ENCODE peak calls at places on chromosomes 7 and 10, in four cellular contexts. One of them, this sample, is unnamed.

GRCh38 chr10:78474743-78475142 is 441.1 kb downstream of the RPS24 start:
- DNase-seq in MCF 10A: no peak
- DNase-seq in sigmoid colon: no peak
- DNase-seq in choroid plexus epithelial cell: no peak
- DNase-seq in this sample: no peak

GRCh38 chr7:75921479-75921878 is 6.5 kb downstream of the POR start:
- DNase-seq in MCF 10A: no peak
- DNase-seq in sigmoid colon: no peak
- DNase-seq in choroid plexus epithelial cell: no peak
- DNase-seq in this sample: no peak

GRCh38 chr10:47049906-47050305 is 138.7 kb downstream of the PTPN20 start:
- DNase-seq in choroid plexus epithelial cell: no peak
- DNase-seq in sigmoid colon: no peak
- DNase-seq in MCF 10A: no peak
- DNase-seq in this sample: no peak

GRCh38 chr10:95784279-95784913 is 28.4 kb downstream of the ENTPD1 start:
- DNase-seq in sigmoid colon: no peak
- DNase-seq in choroid plexus epithelial cell: no peak
- DNase-seq in MCF 10A: no peak
- DNase-seq in this sample: no peak

GRCh38 chr10:86580549-86580886 is 58.9 kb upstream of the WAPL start:
- DNase-seq in MCF 10A: no peak
- DNase-seq in choroid plexus epithelial cell: no peak
- DNase-seq in sigmoid colon: no peak
- DNase-seq in this sample: no peak

GRCh38 chr10:78719276-78719675 is 349.5 kb upstream of the ZMIZ1 start:
- DNase-seq in sigmoid colon: no peak
- DNase-seq in MCF 10A: no peak
- DNase-seq in choroid plexus epithelial cell: no peak
- DNase-seq in this sample: no peak

GRCh38 chr7:155999631-156000489 is 187.6 kb upstream of the SHH start:
- DNase-seq in MCF 10A: no peak
- DNase-seq in sigmoid colon: no peak
- DNase-seq in choroid plexus epithelial cell: no peak
- DNase-seq in this sample: no peak

GRCh38 chr10:87818505-87819273 is 663 bp upstream of the ATAD1 start:
- DNase-seq in sigmoid colon: peak; percentile 56
- DNase-seq in MCF 10A: peak; percentile 49
- DNase-seq in choroid plexus epithelial cell: peak; percentile 47
- DNase-seq in this sample: peak; percentile 7

GRCh38 chr7:32223071-32223650 is 153.0 kb upstream of the PDE1C start:
- DNase-seq in choroid plexus epithelial cell: no peak
- DNase-seq in sigmoid colon: no peak
- DNase-seq in MCF 10A: no peak
- DNase-seq in this sample: no peak

GRCh38 chr7:22651534-22652243 is 75.3 kb upstream of the IL6 start:
- DNase-seq in sigmoid colon: no peak
- DNase-seq in MCF 10A: peak; percentile 58
- DNase-seq in choroid plexus epithelial cell: peak; percentile 64
- DNase-seq in this sample: peak; percentile 77

GRCh38 chr7:2635810-2636701 is 4.3 kb downstream of the TTYH3 start:
- DNase-seq in MCF 10A: no peak
- DNase-seq in choroid plexus epithelial cell: no peak
- DNase-seq in sigmoid colon: peak; percentile 84
- DNase-seq in this sample: no peak

GRCh38 chr7:80018941-80019808 is 115.5 kb upstream of the GNAI1 start:
- DNase-seq in sigmoid colon: no peak
- DNase-seq in choroid plexus epithelial cell: peak; percentile 78
- DNase-seq in MCF 10A: peak; percentile 60
- DNase-seq in this sample: peak; percentile 75

GRCh38 chr7:17312641-17313040 is 14.2 kb downstream of the AHR start:
- DNase-seq in sigmoid colon: no peak
- DNase-seq in MCF 10A: no peak
- DNase-seq in choroid plexus epithelial cell: no peak
- DNase-seq in this sample: no peak

GRCh38 chr7:96359876-96360275 is 38.0 kb upstream of the SLC25A13 start:
- DNase-seq in sigmoid colon: no peak
- DNase-seq in choroid plexus epithelial cell: no peak
- DNase-seq in MCF 10A: no peak
- DNase-seq in this sample: no peak

GRCh38 chr7:117941138-117941810 is 68.0 kb upstream of the CTTNBP2 start:
- DNase-seq in choroid plexus epithelial cell: peak; percentile 10
- DNase-seq in sigmoid colon: no peak
- DNase-seq in MCF 10A: no peak
- DNase-seq in this sample: peak; percentile 74

GRCh38 chr10:43028143-43028542 is 48.7 kb upstream of the RET start:
- DNase-seq in sigmoid colon: no peak
- DNase-seq in MCF 10A: no peak
- DNase-seq in choroid plexus epithelial cell: no peak
- DNase-seq in this sample: no peak

GRCh38 chr7:157297071-157297638 is 39.6 kb upstream of the DNAJB6 start:
- DNase-seq in choroid plexus epithelial cell: no peak
- DNase-seq in sigmoid colon: no peak
- DNase-seq in MCF 10A: no peak
- DNase-seq in this sample: no peak

GRCh38 chr7:11437987-11438386 is 394.0 kb downstream of the THSD7A start:
- DNase-seq in MCF 10A: peak; percentile 62
- DNase-seq in choroid plexus epithelial cell: peak; percentile 88
- DNase-seq in sigmoid colon: no peak
- DNase-seq in this sample: no peak

GRCh38 chr7:143398616-143399015 is 10.0 kb downstream of the EPHA1 start:
- DNase-seq in choroid plexus epithelial cell: no peak
- DNase-seq in sigmoid colon: no peak
- DNase-seq in MCF 10A: no peak
- DNase-seq in this sample: no peak

GRCh38 chr7:158529181-158530096 is 58.2 kb downstream of the PTPRN2 start:
- DNase-seq in sigmoid colon: no peak
- DNase-seq in MCF 10A: no peak
- DNase-seq in choroid plexus epithelial cell: no peak
- DNase-seq in this sample: no peak

GRCh38 chr10:97542169-97543024 is 30.2 kb upstream of the ANKRD2 start:
- DNase-seq in sigmoid colon: peak; percentile 91
- DNase-seq in choroid plexus epithelial cell: peak; percentile 89
- DNase-seq in MCF 10A: peak; percentile 93
- DNase-seq in this sample: peak; percentile 97

GRCh38 chr7:116979430-116979829 is 26.1 kb downstream of the ST7 start:
- DNase-seq in sigmoid colon: no peak
- DNase-seq in MCF 10A: no peak
- DNase-seq in choroid plexus epithelial cell: no peak
- DNase-seq in this sample: no peak

GRCh38 chr10:104339469-104340098 is 1.3 kb upstream of the ITPRIP start:
- DNase-seq in choroid plexus epithelial cell: peak; percentile 85
- DNase-seq in sigmoid colon: peak; percentile 87
- DNase-seq in MCF 10A: peak; percentile 78
- DNase-seq in this sample: peak; percentile 90

GRCh38 chr7:33563010-33563409 is 342.3 kb upstream of the BMPER start:
- DNase-seq in MCF 10A: no peak
- DNase-seq in sigmoid colon: no peak
- DNase-seq in choroid plexus epithelial cell: no peak
- DNase-seq in this sample: no peak

GRCh38 chr7:45157653-45158401 is at the start of gene RAMP3:
- DNase-seq in choroid plexus epithelial cell: no peak
- DNase-seq in MCF 10A: no peak
- DNase-seq in sigmoid colon: peak; percentile 55
- DNase-seq in this sample: no peak

GRCh38 chr10:43255644-43256431 is 11.0 kb downstream of the RASGEF1A start:
- DNase-seq in sigmoid colon: no peak
- DNase-seq in choroid plexus epithelial cell: peak; percentile 41
- DNase-seq in MCF 10A: peak; percentile 38
- DNase-seq in this sample: peak; percentile 4

GRCh38 chr10:112653215-112653614 is 206.2 kb downstream of the VTI1A start:
- DNase-seq in MCF 10A: no peak
- DNase-seq in sigmoid colon: no peak
- DNase-seq in choroid plexus epithelial cell: no peak
- DNase-seq in this sample: no peak

GRCh38 chr7:102412548-102412947 is 16.4 kb downstream of the PRKRIP1 start:
- DNase-seq in sigmoid colon: no peak
- DNase-seq in choroid plexus epithelial cell: peak; percentile 58
- DNase-seq in MCF 10A: peak; percentile 40
- DNase-seq in this sample: peak; percentile 35

GRCh38 chr10:59711871-59712491 is 2.3 kb upstream of the SLC16A9 start:
- DNase-seq in MCF 10A: no peak
- DNase-seq in sigmoid colon: no peak
- DNase-seq in choroid plexus epithelial cell: peak; percentile 14
- DNase-seq in this sample: peak; percentile 33

GRCh38 chr7:150406565-150407421 is 27.7 kb downstream of the ZNF775 start:
- DNase-seq in choroid plexus epithelial cell: peak; percentile 47
- DNase-seq in sigmoid colon: peak; percentile 75
- DNase-seq in MCF 10A: no peak
- DNase-seq in this sample: peak; percentile 20

GRCh38 chr7:111953611-111954010 is 252.6 kb downstream of the DOCK4 start:
- DNase-seq in sigmoid colon: no peak
- DNase-seq in MCF 10A: peak; percentile 51
- DNase-seq in choroid plexus epithelial cell: peak; percentile 31
- DNase-seq in this sample: peak; percentile 33

GRCh38 chr10:3500408-3500856 is 284.6 kb downstream of the KLF6 start:
- DNase-seq in MCF 10A: peak; percentile 84
- DNase-seq in choroid plexus epithelial cell: peak; percentile 94
- DNase-seq in sigmoid colon: peak; percentile 90
- DNase-seq in this sample: peak; percentile 99

GRCh38 chr10:16816142-16816541 is 1.1 kb downstream of the RSU1 start:
- DNase-seq in sigmoid colon: no peak
- DNase-seq in choroid plexus epithelial cell: no peak
- DNase-seq in MCF 10A: no peak
- DNase-seq in this sample: peak; percentile 4

GRCh38 chr7:70694357-70694908 is 437.5 kb upstream of the GALNT17 start:
- DNase-seq in choroid plexus epithelial cell: peak; percentile 47
- DNase-seq in MCF 10A: no peak
- DNase-seq in sigmoid colon: no peak
- DNase-seq in this sample: peak; percentile 28

DNA sequence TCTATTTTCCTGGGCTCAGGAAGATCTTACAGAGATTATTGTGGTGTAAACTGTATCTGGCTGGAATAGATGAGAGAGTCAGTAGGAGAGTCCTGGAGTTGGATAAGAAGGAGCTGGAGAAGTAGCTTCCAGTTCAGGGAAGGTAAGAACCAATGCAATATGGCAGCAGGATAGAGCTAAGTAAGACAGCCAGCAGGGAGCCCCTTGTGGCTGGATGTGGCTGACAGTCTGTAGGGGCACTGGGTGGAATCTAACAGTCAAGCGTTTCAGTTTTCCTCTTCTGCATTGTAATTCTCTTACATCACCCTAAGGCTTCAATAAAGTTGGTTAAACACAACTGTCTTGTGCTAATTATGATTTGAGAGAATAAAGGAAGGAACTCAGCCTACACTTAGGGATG is 105.8 kb upstream of the EEPD1 start:
- DNase-seq in sigmoid colon: no peak
- DNase-seq in MCF 10A: peak; percentile 19
- DNase-seq in choroid plexus epithelial cell: peak; percentile 76
- DNase-seq in this sample: peak; percentile 14
- TF ChIP-seq CTCF in sigmoid colon: no peak
- TF ChIP-seq CTCF in MCF 10A: no peak
- TF ChIP-seq CTCF in choroid plexus epithelial cell: peak; percentile 58
- TF ChIP-seq CTCF in this sample: peak; percentile 21

GRCh38 chr7:66502230-66503035 is 126.2 kb upstream of the KCTD7 start:
- DNase-seq in MCF 10A: no peak
- DNase-seq in choroid plexus epithelial cell: no peak
- DNase-seq in sigmoid colon: no peak
- DNase-seq in this sample: no peak
- TF ChIP-seq CTCF in MCF 10A: peak; percentile 14
- TF ChIP-seq CTCF in choroid plexus epithelial cell: peak; percentile 33
- TF ChIP-seq CTCF in sigmoid colon: no peak
- TF ChIP-seq CTCF in this sample: peak; percentile 3

DNA sequence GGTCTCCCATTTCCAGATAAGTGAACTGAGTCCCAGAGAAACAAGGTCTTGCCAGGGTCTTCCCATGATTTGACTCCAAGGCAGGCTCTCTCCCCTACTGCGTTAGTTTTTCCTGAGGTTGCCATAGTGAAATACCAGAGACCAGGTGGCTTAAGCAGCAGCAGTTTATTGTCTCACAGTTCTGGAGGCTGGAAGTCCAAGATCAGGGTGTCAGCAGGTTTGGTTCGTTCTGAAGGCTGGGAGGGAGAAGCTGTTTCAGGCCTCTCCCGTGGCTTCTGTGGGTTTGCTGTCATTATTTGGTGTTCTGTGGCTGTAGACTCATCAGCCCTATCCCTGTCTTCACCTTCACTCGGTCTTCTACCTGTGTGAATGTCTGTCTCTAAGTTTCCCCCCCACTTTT is 129.9 kb downstream of the GRK5 start:
- DNase-seq in MCF 10A: no peak
- DNase-seq in choroid plexus epithelial cell: no peak
- DNase-seq in sigmoid colon: no peak
- DNase-seq in this sample: no peak
- TF ChIP-seq CTCF in MCF 10A: no peak
- TF ChIP-seq CTCF in choroid plexus epithelial cell: no peak
- TF ChIP-seq CTCF in sigmoid colon: no peak
- TF ChIP-seq CTCF in this sample: no peak

GRCh38 chr10:75403144-75404022 is 1.8 kb upstream of the ZNF503 start:
- DNase-seq in sigmoid colon: peak; percentile 82
- DNase-seq in choroid plexus epithelial cell: no peak
- DNase-seq in MCF 10A: peak; percentile 18
- DNase-seq in this sample: peak; percentile 52

GRCh38 chr10:75406158-75407065 is 4.8 kb upstream of the ZNF503 start:
- DNase-seq in sigmoid colon: no peak
- DNase-seq in MCF 10A: no peak
- DNase-seq in choroid plexus epithelial cell: no peak
- DNase-seq in this sample: peak; percentile 25

GRCh38 chr10:75405201-75406143 is 3.9 kb upstream of the ZNF503 start:
- DNase-seq in MCF 10A: no peak
- DNase-seq in sigmoid colon: no peak
- DNase-seq in choroid plexus epithelial cell: no peak
- DNase-seq in this sample: peak; percentile 27

GRCh38 chr10:75404023-75404334 is 2.4 kb upstream of the ZNF503 start:
- DNase-seq in choroid plexus epithelial cell: no peak
- DNase-seq in MCF 10A: no peak
- DNase-seq in sigmoid colon: no peak
- DNase-seq in this sample: peak; percentile 20

DNA sequence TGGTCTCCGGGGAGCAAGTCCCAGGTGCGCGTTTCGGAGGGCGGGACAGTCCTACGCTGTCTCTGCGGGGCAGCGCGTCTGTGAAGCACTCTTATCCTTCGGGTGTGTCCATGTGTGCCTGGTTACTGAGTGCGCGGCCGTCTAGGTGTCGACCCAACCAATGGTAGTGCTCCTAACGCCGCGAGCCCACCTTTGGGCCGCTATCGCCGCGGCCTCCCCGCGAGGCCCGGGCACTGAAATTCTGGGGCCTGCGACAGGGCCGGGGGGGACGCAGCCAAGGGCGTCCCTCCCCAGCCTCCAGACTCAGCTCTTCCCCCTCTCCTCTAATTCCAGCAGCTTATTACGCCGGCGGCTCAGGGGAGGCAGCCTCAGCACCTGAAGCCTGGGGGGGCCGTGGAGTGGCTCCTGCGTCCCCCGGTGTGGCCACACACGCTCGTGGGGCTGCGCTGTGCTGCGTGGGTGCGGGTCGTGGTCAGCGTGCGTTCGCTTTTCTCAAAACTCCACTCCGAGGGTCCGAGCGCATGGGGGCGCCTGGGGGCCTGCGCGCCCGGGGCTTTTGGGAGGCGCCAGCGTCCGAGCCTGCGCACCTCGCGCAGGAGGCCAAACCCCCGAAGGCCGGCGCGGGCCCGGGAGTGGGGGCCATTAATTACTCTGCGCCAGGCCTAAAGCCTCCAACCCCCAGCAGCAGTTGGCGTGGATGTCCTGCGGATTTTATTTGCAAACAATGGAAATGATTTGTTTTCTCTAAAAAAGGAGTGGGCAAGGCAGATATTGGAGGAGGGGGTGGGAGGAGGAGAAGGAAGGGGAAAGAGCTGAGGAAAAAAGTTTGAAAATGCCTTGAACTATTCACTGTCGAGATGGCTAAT is 3.0 kb upstream of the ZNF503 start:
- DNase-seq in choroid plexus epithelial cell: no peak
- DNase-seq in sigmoid colon: no peak
- DNase-seq in MCF 10A: no peak
- DNase-seq in this sample: peak; percentile 22
- TF ChIP-seq CTCF in choroid plexus epithelial cell: no peak
- TF ChIP-seq CTCF in sigmoid colon: no peak
- TF ChIP-seq CTCF in MCF 10A: no peak
- TF ChIP-seq CTCF in this sample: no peak

This sample was measured in fibroblast of the aortic adventitia.